ENCODE peak calls at places on chromosomes 6 and 20, in seven cellular contexts. Q is heart right ventricle, D is astrocyte, T is tibial artery, A is left lung, N is right lobe of liver, Z is right atrium auricular region. B is an unnamed sample. For H3K4me1, the result is how much of the 10 kb centered on the place peaks cover.

GRCh38 chr20:14838663-14839650 is 501.5 kb upstream of the FLRT3 start:
- DNase-seq in Q (no peak), D (no peak), T (no peak), A (no peak), N (no peak), Z (no peak), B (no peak)

GRCh38 chr6:129215246-129215645 is 332.3 kb downstream of the LAMA2 start:
- DNase-seq in Q (no peak), D (no peak), T (no peak), A (no peak), N (no peak), Z (no peak), B (no peak)

GRCh38 chr6:152552616-152553209 is 84.4 kb downstream of the SYNE1 start:
- DNase-seq in Q (peak), D (peak), T (peak), A (peak), N (peak), Z (peak), B (peak)

GRCh38 chr20:33729101-33729500 is 2.7 kb upstream of the ZNF341 start:
- DNase-seq in Q (no peak), D (no peak), T (no peak), A (no peak), N (no peak), Z (no peak), B (no peak)

GRCh38 chr6:46410330-46410953 is 80.8 kb downstream of the RCAN2 start:
- DNase-seq in Q (no peak), D (peak), T (no peak), A (no peak), N (no peak), Z (no peak), B (no peak)

GRCh38 chr6:78910611-78911134 is 43.3 kb downstream of the IRAK1BP1 start:
- DNase-seq in Q (peak), D (peak), T (no peak), A (peak), N (no peak), Z (no peak), B (peak)

GRCh38 chr20:3123542-3123941 is 36.1 kb downstream of the FASTKD5 start:
- DNase-seq in Q (no peak), D (no peak), T (no peak), A (no peak), N (no peak), Z (no peak), B (no peak)

GRCh38 chr20:64152906-64153305 is 11.3 kb upstream of the MYT1 start:
- DNase-seq in Q (no peak), D (no peak), T (no peak), A (no peak), N (peak), Z (no peak), B (no peak)

GRCh38 chr6:138809677-138810076 is 13.8 kb downstream of the ECT2L start:
- DNase-seq in Q (no peak), D (no peak), T (no peak), A (no peak), N (no peak), Z (no peak), B (no peak)

GRCh38 chr6:33981421-33981820 is 164.5 kb downstream of the GRM4 start:
- DNase-seq in Q (no peak), D (no peak), T (no peak), A (peak), N (no peak), Z (no peak), B (no peak)

GRCh38 chr6:140208286-140208685 is 833.8 kb upstream of the CITED2 start:
- DNase-seq in Q (no peak), D (peak), T (no peak), A (no peak), N (no peak), Z (no peak), B (no peak)

GRCh38 chr6:1945235-1945832 is 300.1 kb downstream of the GMDS start:
- DNase-seq in Q (no peak), D (no peak), T (no peak), A (no peak), N (no peak), Z (no peak), B (no peak)

GRCh38 chr6:161031721-161032495 is 40.3 kb downstream of the MAP3K4 start:
- DNase-seq in Q (no peak), D (peak), T (no peak), A (no peak), N (no peak), Z (no peak), B (no peak)

GRCh38 chr6:159109391-159109790 is 59.8 kb upstream of the FNDC1 start:
- DNase-seq in Q (no peak), D (no peak), T (peak), A (no peak), N (no peak), Z (no peak), B (no peak)

GRCh38 chr6:159108438-159108985 is 60.7 kb upstream of the FNDC1 start:
- DNase-seq in Q (no peak), D (no peak), T (no peak), A (no peak), N (no peak), Z (no peak), B (no peak)

GRCh38 chr6:159107451-159108260 is 61.5 kb upstream of the FNDC1 start:
- DNase-seq in Q (no peak), D (no peak), T (peak), A (no peak), N (no peak), Z (no peak), B (no peak)

GRCh38 chr6:159110748-159111147 is 58.5 kb upstream of the FNDC1 start:
- DNase-seq in Q (no peak), D (no peak), T (no peak), A (no peak), N (no peak), Z (no peak), B (no peak)

GRCh38 chr6:159110013-159110412 is 59.2 kb upstream of the FNDC1 start:
- DNase-seq in Q (no peak), D (peak), T (no peak), A (no peak), N (no peak), Z (no peak), B (no peak)
- TF ChIP-seq CTCF in Q (peak), D (peak), T (peak), A (peak), N (peak), Z (peak), B (peak)

GRCh38 chr20:48683467-48684175 is 144.2 kb downstream of the PREX1 start:
- DNase-seq in Q (no peak), D (no peak), T (no peak), A (no peak), N (peak), Z (no peak), B (no peak)
- H3K4me1 ChIP-seq in Q (half or more), D (under half), T (under half), A (under half), N (under half), Z (half or more), B (under half)

GRCh38 chr6:71190809-71191208 is 97.8 kb upstream of the OGFRL1 start:
- DNase-seq in Q (no peak), D (no peak), T (no peak), A (no peak), N (no peak), Z (no peak), B (no peak)
- TF ChIP-seq CTCF in Q (peak), D (peak), T (peak), A (no peak), N (peak), Z (peak), B (no peak)

GRCh38 chr6:108169801-108170606 is 4.2 kb downstream of the NR2E1 start:
- DNase-seq in Q (no peak), D (no peak), T (no peak), A (no peak), N (no peak), Z (no peak), B (no peak)

GRCh38 chr6:108171291-108171917 is 5.6 kb downstream of the NR2E1 start:
- DNase-seq in Q (no peak), D (no peak), T (no peak), A (no peak), N (no peak), Z (no peak), B (no peak)

GRCh38 chr6:108168980-108169800 is 3.4 kb downstream of the NR2E1 start:
- DNase-seq in Q (no peak), D (no peak), T (no peak), A (no peak), N (no peak), Z (no peak), B (no peak)

GRCh38 chr6:108171918-108172516 is 6.2 kb downstream of the NR2E1 start:
- DNase-seq in Q (no peak), D (no peak), T (no peak), A (no peak), N (no peak), Z (no peak), B (no peak)

GRCh38 chr6:108170607-108171290 is 4.9 kb downstream of the NR2E1 start:
- DNase-seq in Q (no peak), D (no peak), T (no peak), A (no peak), N (no peak), Z (no peak), B (no peak)
- H3K4me1 ChIP-seq in Q (half or more), D (under half), T (under half), A (under half), N (under half), Z (half or more), B (under half)

GRCh38 chr6:22008248-22008836 is 288.5 kb downstream of the PRL start:
- DNase-seq in Q (no peak), D (peak), T (no peak), A (no peak), N (no peak), Z (no peak), B (no peak)
- TF ChIP-seq CTCF in Q (no peak), D (no peak), T (no peak), A (no peak), N (no peak), Z (no peak), B (no peak)

GRCh38 chr6:116379764-116380163 is 9.0 kb downstream of the DSE start:
- DNase-seq in Q (no peak), D (no peak), T (no peak), A (no peak), N (no peak), Z (no peak), B (no peak)
- H3K4me1 ChIP-seq in Q (under half), D (under half), T (under half), A (under half), N (under half), Z (under half), B (under half)

GRCh38 chr6:19322691-19323470 is 514.3 kb upstream of the ID4 start:
- DNase-seq in Q (no peak), D (peak), T (no peak), A (no peak), N (no peak), Z (no peak), B (no peak)
- TF ChIP-seq CTCF in Q (no peak), D (peak), T (peak), A (no peak), N (no peak), Z (peak), B (no peak)